ENCODE peak calls at places on chromosomes 7 and 10, in nine cellular contexts. A is CD8-positive, alpha-beta T cell; T is non-pigmented ciliary epithelial cell; U is psoas muscle; Z is neural crest cell; V is GM12892; N is foreskin fibroblast; X is midbrain; G is type B pancreatic cell. H is an unnamed sample.

GRCh38 chr10:96456296-96456840 is 57.4 kb downstream of the TLL2 start:
- DNase-seq in A (no peak), V (no peak), Z (no peak), T (no peak), X (no peak), U (no peak), N (no peak), G (no peak), H (no peak)

GRCh38 chr7:76091506-76091905 is 43.6 kb downstream of the MDH2 start:
- DNase-seq in Z (no peak), V (no peak), A (no peak), G (no peak), N (no peak), U (no peak), X (no peak), T (no peak), H (no peak)

GRCh38 chr7:110766874-110767273 is 324.1 kb upstream of the LRRN3 start:
- DNase-seq in T (no peak), V (no peak), G (no peak), Z (no peak), N (no peak), A (no peak), U (no peak), X (no peak), H (no peak)

GRCh38 chr10:17428616-17429097 is 25.7 kb downstream of the ST8SIA6 start:
- DNase-seq in X (no peak), V (no peak), U (no peak), N (no peak), T (no peak), G (no peak), A (peak), Z (no peak), H (no peak)

GRCh38 chr7:20798081-20798693 is 11.5 kb upstream of the SP8 start:
- DNase-seq in N (peak), T (no peak), A (no peak), Z (peak), U (no peak), V (peak), G (no peak), X (no peak), H (peak)

GRCh38 chr10:133032231-133032630 is 55.5 kb upstream of the ADGRA1 start:
- DNase-seq in A (no peak), T (no peak), U (no peak), N (no peak), Z (no peak), X (no peak), G (no peak), V (no peak), H (no peak)

GRCh38 chr10:35606423-35606822 is 1.3 kb downstream of the GJD4 start:
- DNase-seq in G (no peak), X (no peak), U (no peak), V (no peak), T (peak), A (no peak), N (peak), Z (no peak), H (peak)

GRCh38 chr10:68202965-68203358 is 29.0 kb downstream of the ATOH7 start:
- DNase-seq in U (no peak), A (no peak), X (no peak), G (no peak), Z (no peak), V (no peak), T (no peak), N (peak), H (peak)

GRCh38 chr7:30988346-30989005 is 24.7 kb downstream of the GHRHR start:
- DNase-seq in X (peak), G (peak), Z (no peak), T (no peak), V (no peak), A (no peak), U (peak), N (peak), H (peak)

GRCh38 chr10:120979435-120980315 is 128.5 kb downstream of the WDR11 start:
- DNase-seq in U (no peak), A (no peak), G (peak), X (no peak), Z (peak), N (peak), T (no peak), V (no peak), H (no peak)

GRCh38 chr10:74988787-74989574 is 122.5 kb upstream of the SAMD8 start:
- DNase-seq in A (no peak), T (no peak), N (no peak), X (no peak), G (no peak), U (no peak), Z (no peak), V (no peak), H (no peak)

GRCh38 chr10:76911184-76911583 is 726.4 kb downstream of the KCNMA1 start:
- DNase-seq in X (peak), U (no peak), N (no peak), Z (no peak), G (no peak), V (no peak), A (no peak), T (no peak), H (peak)

GRCh38 chr10:86635402-86635801 is 18.9 kb upstream of the OPN4 start:
- DNase-seq in Z (no peak), U (no peak), T (peak), V (no peak), X (no peak), A (no peak), G (no peak), N (peak), H (peak)

GRCh38 chr7:34069676-34070075 is 164.3 kb downstream of the BMPER start:
- DNase-seq in T (no peak), Z (no peak), U (no peak), A (no peak), G (no peak), V (no peak), X (no peak), N (peak), H (no peak)

GRCh38 chr10:1609596-1609995 is 127.7 kb downstream of the ADARB2 start:
- DNase-seq in A (no peak), X (no peak), G (peak), N (no peak), T (no peak), U (no peak), Z (no peak), V (no peak), H (no peak)

GRCh38 chr10:26367771-26368170 is 70.4 kb upstream of the APBB1IP start:
- DNase-seq in A (no peak), V (no peak), U (no peak), N (peak), X (no peak), Z (peak), T (peak), G (no peak), H (peak)

GRCh38 chr10:72126184-72126871 is 38.0 kb upstream of the SPOCK2 start:
- DNase-seq in X (no peak), V (no peak), T (no peak), G (no peak), A (no peak), Z (no peak), U (no peak), N (peak), H (peak)

GRCh38 chr10:3946234-3947229 is 161.5 kb upstream of the KLF6 start:
- DNase-seq in A (no peak), X (no peak), T (no peak), Z (no peak), V (no peak), N (no peak), U (no peak), G (no peak), H (no peak)

GRCh38 chr7:50411333-50412028 is 38.7 kb downstream of the FIGNL1 start:
- DNase-seq in G (no peak), Z (no peak), U (no peak), N (no peak), V (no peak), T (no peak), A (no peak), X (no peak), H (no peak)

GRCh38 chr7:1939434-1940401 is 269.6 kb downstream of the ELFN1 start:
- DNase-seq in N (no peak), V (no peak), Z (no peak), U (peak), X (no peak), G (no peak), T (no peak), A (peak), H (no peak)

GRCh38 chr7:75798770-75799169 is 14.8 kb downstream of the CCL24 start:
- DNase-seq in U (no peak), A (no peak), T (no peak), Z (no peak), V (no peak), N (no peak), G (no peak), X (no peak), H (no peak)

GRCh38 chr7:131250331-131250730 is 77.3 kb upstream of the MKLN1 start:
- DNase-seq in Z (no peak), X (no peak), V (no peak), U (no peak), A (no peak), G (no peak), T (no peak), N (no peak), H (no peak)

GRCh38 chr7:148623586-148624282 is 33.2 kb downstream of the C7orf33 start:
- DNase-seq in G (no peak), A (peak), N (peak), Z (no peak), X (no peak), T (peak), U (no peak), V (no peak), H (peak)

GRCh38 chr10:119268871-119269506 is 61.6 kb downstream of the GRK5 start:
- DNase-seq in U (no peak), T (no peak), A (peak), G (no peak), V (peak), X (no peak), N (no peak), Z (no peak), H (no peak)

GRCh38 chr10:48802611-48803046 is 118.0 kb downstream of the WDFY4 start:
- DNase-seq in V (peak), Z (no peak), A (no peak), U (no peak), G (no peak), T (no peak), N (no peak), X (no peak), H (no peak)

GRCh38 chr7:105773030-105773460 is 103.4 kb downstream of the ATXN7L1 start:
- DNase-seq in Z (no peak), X (no peak), N (no peak), G (no peak), V (no peak), A (no peak), T (no peak), U (no peak), H (no peak)

GRCh38 chr7:147498081-147498480 is 1092.5 kb upstream of the C7orf33 start:
- DNase-seq in Z (no peak), X (no peak), G (no peak), V (no peak), N (peak), T (no peak), A (no peak), U (no peak), H (peak)

GRCh38 chr10:64275774-64276173 is 754.6 kb downstream of the REEP3 start:
- DNase-seq in X (no peak), Z (no peak), N (no peak), G (no peak), V (no peak), U (no peak), A (no peak), T (no peak), H (no peak)

GRCh38 chr10:127550861-127551260 is 1.8 kb downstream of the NPS start:
- DNase-seq in V (no peak), X (no peak), N (no peak), U (no peak), A (no peak), Z (no peak), T (no peak), G (no peak), H (no peak)

GRCh38 chr7:102300643-102301211 is 14.1 kb downstream of the SH2B2 start:
- DNase-seq in U (peak), T (no peak), G (no peak), V (no peak), X (no peak), N (no peak), Z (peak), A (no peak), H (no peak)

GRCh38 chr10:129766611-129767550 is 197.2 kb downstream of the EBF3 start:
- DNase-seq in X (no peak), N (no peak), T (no peak), A (peak), V (no peak), Z (no peak), U (no peak), G (peak), H (no peak)

H was measured in adipocyte.